ENCODE peak calls at places on chromosomes 12 and 14, in six cellular contexts. T, H, S, I, B and K are unnamed samples.

GRCh38 chr12:127548123-127548553 is 718.8 kb upstream of the TMEM132C start:
- DNase-seq in S (no peak), H (no peak), B (peak; percentile 64), I (no peak), T (no peak), K (no peak)

GRCh38 chr12:82627799-82628198 is 58.9 kb upstream of the TMTC2 start:
- DNase-seq in H (no peak), B (peak; percentile 29), S (no peak), T (no peak), I (peak; percentile 64), K (no peak)

GRCh38 chr12:96587691-96588090 is 98.3 kb downstream of the CFAP54 start:
- DNase-seq in H (no peak), B (no peak), I (no peak), T (no peak), S (no peak), K (no peak)

GRCh38 chr12:8914716-8915526 is 612 bp downstream of the PHC1 start:
- DNase-seq in B (peak; percentile 68), T (peak; percentile 34), S (peak; percentile 58), H (peak; percentile 59), I (peak; percentile 80), K (peak; percentile 49)

GRCh38 chr12:69240625-69240984 is 1.2 kb downstream of the CPSF6 start:
- DNase-seq in T (no peak), H (no peak), I (peak; percentile 7), B (no peak), S (peak; percentile 7), K (no peak)

GRCh38 chr12:131065801-131066200 is 112.1 kb downstream of the ADGRD1 start:
- DNase-seq in T (no peak), B (no peak), I (no peak), H (no peak), S (no peak), K (no peak)

GRCh38 chr12:124026755-124027745 is 54.0 kb downstream of the ZNF664 start:
- DNase-seq in S (no peak), H (no peak), T (no peak), B (no peak), I (no peak), K (no peak)

GRCh38 chr12:12835378-12836145 is 22.4 kb downstream of the DDX47 start:
- DNase-seq in B (no peak), S (no peak), I (no peak), T (no peak), H (peak; percentile 67), K (no peak)

GRCh38 chr14:61064210-61064609 is 83.2 kb downstream of the SLC38A6 start:
- DNase-seq in T (no peak), B (no peak), H (no peak), I (no peak), S (no peak), K (no peak)

GRCh38 chr12:52850681-52851080 is 1.9 kb upstream of the KRT78 start:
- DNase-seq in T (no peak), S (no peak), I (no peak), B (no peak), H (no peak), K (no peak)

GRCh38 chr14:106308839-106309389 is 782.5 kb downstream of the TMEM121 start:
- DNase-seq in S (peak; percentile 52), T (no peak), H (peak; percentile 43), B (peak; percentile 6), I (peak; percentile 42), K (peak; percentile 46)